ENCODE peak calls at places on chromosomes 2 and 18, in four cellular contexts. N is gastrocnemius medialis, M is H1, U is testis. C is an unnamed sample.

GRCh38 chr18:3885209-3885792 is 435.3 kb downstream of the TGIF1 start:
- DNase-seq in N (no peak), U (no peak), M (no peak), C (no peak)

GRCh38 chr2:101750688-101751087 is 53.2 kb downstream of the MAP4K4 start:
- DNase-seq in N (no peak), U (no peak), M (no peak), C (no peak)

GRCh38 chr2:46917628-46918027 is 2.0 kb upstream of the MCFD2 start:
- DNase-seq in M (no peak), U (no peak), N (no peak), C (no peak)

GRCh38 chr18:65146615-65147014 is 604.2 kb upstream of the CDH7 start:
- DNase-seq in U (no peak), N (no peak), M (no peak), C (no peak)

GRCh38 chr2:61554604-61555003 is 16.4 kb upstream of the XPO1 start:
- DNase-seq in N (no peak), U (no peak), M (no peak), C (no peak)

GRCh38 chr2:33212151-33212550 is 264.3 kb upstream of the RASGRP3 start:
- DNase-seq in N (no peak), M (no peak), U (no peak), C (peak)

GRCh38 chr2:9251154-9252001 is 44.8 kb downstream of the ASAP2 start:
- DNase-seq in M (no peak), N (peak), U (no peak), C (peak)

GRCh38 chr18:10526211-10526949 is 553 bp downstream of the NAPG start:
- DNase-seq in N (peak), U (peak), M (peak), C (no peak)

GRCh38 chr2:187553908-187554703 is at the start of gene TFPI:
- DNase-seq in N (peak), M (no peak), U (peak), C (no peak)

GRCh38 chr2:143949121-143949848 is 570.6 kb downstream of the ZEB2 start:
- DNase-seq in U (no peak), N (no peak), M (no peak), C (peak)

GRCh38 chr2:200587007-200587616 is 1.3 kb downstream of the AOX1 start:
- DNase-seq in M (no peak), U (no peak), N (no peak), C (no peak)

GRCh38 chr2:217996345-217996744 is 6.5 kb downstream of the TNS1 start:
- DNase-seq in N (peak), M (no peak), U (peak), C (peak)

GRCh38 chr2:50820176-50820575 is 211.8 kb downstream of the NRXN1 start:
- DNase-seq in N (no peak), U (no peak), M (no peak), C (no peak)

GRCh38 chr2:237474931-237475703 is 11.9 kb upstream of the MLPH start:
- DNase-seq in M (peak), N (peak), U (peak), C (peak)

GRCh38 chr2:25377822-25378421 is 36.2 kb upstream of the DNMT3A start:
- DNase-seq in N (no peak), U (peak), M (peak), C (peak)

GRCh38 chr18:23495723-23496440 is 7.4 kb upstream of the RMC1 start:
- DNase-seq in M (no peak), U (no peak), N (no peak), C (peak)

GRCh38 chr2:55581435-55581834 is 36.0 kb downstream of the PPP4R3B start:
- DNase-seq in U (no peak), N (no peak), M (no peak), C (no peak)

GRCh38 chr2:96344011-96344410 is 8.4 kb downstream of the NCAPH start:
- DNase-seq in U (no peak), M (no peak), N (no peak), C (no peak)

GRCh38 chr2:154698789-154699559 is 479 bp downstream of the KCNJ3 start:
- DNase-seq in U (peak), N (no peak), M (no peak), C (no peak)

GRCh38 chr2:41716497-41716896 is 331.3 kb upstream of the PKDCC start:
- DNase-seq in N (no peak), U (no peak), M (no peak), C (no peak)

GRCh38 chr2:176455865-176456291 is 186.6 kb downstream of the MTX2 start:
- DNase-seq in N (peak), M (no peak), U (peak), C (no peak)

GRCh38 chr2:202387608-202388342 is 11.6 kb downstream of the BMPR2 start:
- DNase-seq in N (no peak), M (no peak), U (no peak), C (no peak)

GRCh38 chr2:54457326-54458023 is 1.3 kb downstream of the SPTBN1 start:
- DNase-seq in N (no peak), M (peak), U (peak), C (no peak)

GRCh38 chr2:135799738-135800137 is 37.2 kb downstream of the LCT start:
- DNase-seq in N (no peak), U (no peak), M (no peak), C (no peak)

GRCh38 chr18:24982831-24983230 is 369.1 kb downstream of the ZNF521 start:
- DNase-seq in U (no peak), N (no peak), M (no peak), C (peak)

GRCh38 chr2:158191076-158191566 is 89.4 kb downstream of the UPP2 start:
- DNase-seq in M (no peak), U (no peak), N (no peak), C (no peak)

GRCh38 chr2:213247566-213247965 is 36.7 kb upstream of the SPAG16 start:
- DNase-seq in N (no peak), M (no peak), U (no peak), C (no peak)

GRCh38 chr2:233714164-233714563 is 1.5 kb downstream of the UGT1A5 start:
- DNase-seq in N (no peak), M (no peak), U (no peak), C (peak)

GRCh38 chr2:235639387-235639786 is 145.5 kb downstream of the AGAP1 start:
- DNase-seq in U (peak), N (peak), M (no peak), C (peak)

GRCh38 chr2:1132328-1132964 is 181.8 kb downstream of the SNTG2 start:
- DNase-seq in N (no peak), M (no peak), U (no peak), C (no peak)

GRCh38 chr2:168801961-168802824 is at the start of gene NOSTRIN:
- DNase-seq in M (no peak), N (no peak), U (peak), C (no peak)

GRCh38 chr18:62435435-62436031 is 87.3 kb upstream of the ZCCHC2 start:
- DNase-seq in M (no peak), N (no peak), U (no peak), C (no peak)

GRCh38 chr2:122531803-122532344 is 776.4 kb downstream of the TSN start:
- DNase-seq in M (peak), N (no peak), U (peak), C (no peak)

GRCh38 chr18:57839942-57840381 is 36.8 kb upstream of the ATP8B1 start:
- DNase-seq in N (no peak), U (no peak), M (no peak), C (peak)

GRCh38 chr2:223601932-223602676 is at the start of gene SCG2:
- DNase-seq in M (peak), U (peak), N (peak), C (no peak)

GRCh38 chr2:212294816-212295215 is 243.8 kb downstream of the ERBB4 start:
- DNase-seq in U (no peak), M (no peak), N (no peak), C (no peak)

GRCh38 chr18:27771571-27771970 is 405.4 kb downstream of the CDH2 start:
- DNase-seq in M (no peak), N (no peak), U (no peak), C (no peak)

GRCh38 chr2:171287036-171287435 is 126.3 kb upstream of the TLK1 start:
- DNase-seq in N (no peak), U (no peak), M (no peak), C (peak)

GRCh38 chr2:171287606-171288005 is 126.9 kb upstream of the TLK1 start:
- DNase-seq in U (no peak), N (no peak), M (no peak), C (no peak)

GRCh38 chr2:171289336-171289735 is 128.6 kb upstream of the TLK1 start:
- DNase-seq in U (no peak), N (no peak), M (no peak), C (no peak)

GRCh38 chr2:171293661-171294060 is 133.0 kb upstream of the TLK1 start:
- DNase-seq in N (no peak), U (no peak), M (no peak), C (peak)

DNA sequence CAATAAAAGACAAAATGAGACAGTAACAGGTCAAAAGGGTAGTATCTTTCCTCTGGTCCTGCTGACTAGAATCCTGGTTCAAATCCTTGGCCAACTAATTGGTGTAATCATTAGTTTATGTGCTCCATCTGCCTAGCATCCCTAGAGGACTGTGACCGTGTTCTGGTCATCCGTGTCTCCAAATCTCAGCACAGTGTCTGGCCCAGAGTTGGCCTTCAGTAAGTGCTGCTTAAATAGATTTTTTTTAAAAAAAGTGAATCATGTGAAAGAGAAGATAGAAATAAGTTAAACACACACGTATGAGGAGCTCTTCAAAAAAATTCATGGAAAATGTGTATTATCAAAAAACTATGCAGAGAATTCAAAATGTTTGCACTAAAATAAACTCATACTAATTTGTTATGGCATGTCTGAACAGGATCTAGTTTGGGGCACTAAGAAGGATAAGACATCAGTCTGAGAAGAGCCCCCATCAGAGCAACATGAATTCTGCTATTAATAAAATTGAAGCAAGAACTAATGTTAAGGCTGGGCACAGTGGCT is 129.3 kb upstream of the TLK1 start:
- DNase-seq in U (no peak), N (no peak), M (no peak), C (no peak)
- H3K27ac ChIP-seq in U (no peak), N (no peak), M (no peak), C (no peak)

GRCh38 chr2:43424262-43425207 is 171.3 kb downstream of the THADA start:
- DNase-seq in U (no peak), M (no peak), N (no peak), C (no peak)
- H3K27ac ChIP-seq in U (no peak), M (no peak), N (no peak), C (peak)

GRCh38 chr2:12296120-12296519 is 420.6 kb upstream of the TRIB2 start:
- DNase-seq in N (no peak), M (no peak), U (no peak), C (no peak)
- H3K27ac ChIP-seq in N (no peak), M (no peak), U (no peak), C (no peak)

GRCh38 chr2:99431587-99432275 is 58.1 kb downstream of the REV1 start:
- DNase-seq in N (no peak), U (no peak), M (no peak), C (no peak)
- H3K27ac ChIP-seq in N (no peak), U (no peak), M (no peak), C (no peak)

C was measured in foreskin keratinocyte.